ENCODE peak calls at places on chromosomes 13 and 19, in nine cellular contexts. M, J, U, E, Q, V, D, R and I are unnamed samples.

GRCh38 chr19:13693933-13694332 is 70.4 kb upstream of the MRI1 start:
- DNase-seq in M (no peak), J (no peak), U (peak; percentile 12), E (no peak), Q (no peak), V (no peak), D (no peak), R (no peak), I (no peak)

GRCh38 chr19:19305696-19306095 is 14.6 kb downstream of the SUGP1 start:
- DNase-seq in M (no peak), J (no peak), U (no peak), E (no peak), Q (no peak), V (no peak), D (no peak), R (no peak), I (no peak)

GRCh38 chr19:43439183-43440063 is 24.7 kb downstream of the TEX101 start:
- DNase-seq in M (peak; percentile 72), J (no peak), U (no peak), E (no peak), Q (peak; percentile 38), V (peak; percentile 18), D (no peak), R (no peak), I (no peak)

GRCh38 chr19:47296036-47296435 is 13.6 kb upstream of the C5AR1 start:
- DNase-seq in M (peak; percentile 88), J (no peak), U (peak; percentile 99), E (peak; percentile 52), Q (peak; percentile 79), V (peak; percentile 76), D (peak; percentile 17), R (peak; percentile 81), I (peak; percentile 78)

GRCh38 chr13:32246468-32246867 is 68.7 kb downstream of the ZAR1L start:
- DNase-seq in M (peak; percentile 43), J (no peak), U (peak; percentile 93), E (peak; percentile 16), Q (peak; percentile 66), V (peak; percentile 67), D (peak; percentile 13), R (peak; percentile 53), I (peak; percentile 48)

GRCh38 chr13:102152790-102153189 is 249.1 kb downstream of the FGF14 start:
- DNase-seq in M (no peak), J (no peak), U (no peak), E (no peak), Q (no peak), V (no peak), D (no peak), R (no peak), I (no peak)

GRCh38 chr13:92500192-92500591 is 726.4 kb upstream of the GPC6 start:
- DNase-seq in M (no peak), J (no peak), U (peak; percentile 13), E (no peak), Q (no peak), V (peak; percentile 1), D (no peak), R (no peak), I (no peak)

GRCh38 chr13:35979378-35979911 is 151.7 kb downstream of the DCLK1 start:
- DNase-seq in M (no peak), J (no peak), U (no peak), E (no peak), Q (no peak), V (no peak), D (no peak), R (no peak), I (no peak)

GRCh38 chr13:108787709-108788394 is 158.4 kb downstream of the MYO16 start:
- DNase-seq in M (no peak), J (no peak), U (no peak), E (no peak), Q (no peak), V (no peak), D (no peak), R (no peak), I (peak; percentile 70)

GRCh38 chr19:18418725-18419194 is 438 bp upstream of the SSBP4 start:
- DNase-seq in M (no peak), J (no peak), U (peak; percentile 43), E (no peak), Q (no peak), V (no peak), D (no peak), R (no peak), I (no peak)

GRCh38 chr13:112246731-112247470 is 129.3 kb upstream of the SPACA7 start:
- DNase-seq in M (no peak), J (no peak), U (no peak), E (no peak), Q (no peak), V (no peak), D (no peak), R (no peak), I (no peak)

GRCh38 chr19:49430678-49431329 is 5.6 kb downstream of the GFY start:
- DNase-seq in M (no peak), J (no peak), U (no peak), E (no peak), Q (no peak), V (no peak), D (no peak), R (peak; percentile 57), I (peak; percentile 68)
- TF ChIP-seq REST in M (no peak), J (no peak), U (no peak), E (no peak), Q (no peak), V (no peak), D (no peak), R (no peak), I (no peak)

GRCh38 chr13:114105351-114106225 is 26.8 kb downstream of the RASA3 start:
- DNase-seq in M (no peak), J (no peak), U (no peak), E (no peak), Q (no peak), V (no peak), D (no peak), R (no peak), I (peak; percentile 85)

GRCh38 chr13:114108141-114108761 is 24.2 kb downstream of the RASA3 start:
- DNase-seq in M (no peak), J (no peak), U (no peak), E (no peak), Q (no peak), V (no peak), D (no peak), R (no peak), I (no peak)

GRCh38 chr13:114106991-114107685 is 25.3 kb downstream of the RASA3 start:
- DNase-seq in M (no peak), J (no peak), U (no peak), E (no peak), Q (no peak), V (no peak), D (no peak), R (no peak), I (no peak)

GRCh38 chr13:114107686-114108081 is 24.7 kb downstream of the RASA3 start:
- DNase-seq in M (no peak), J (no peak), U (no peak), E (no peak), Q (no peak), V (no peak), D (no peak), R (no peak), I (peak; percentile 41)

GRCh38 chr13:114106526-114106925 is 25.9 kb downstream of the RASA3 start:
- DNase-seq in M (no peak), J (no peak), U (no peak), E (no peak), Q (no peak), V (no peak), D (no peak), R (no peak), I (no peak)
- TF ChIP-seq REST in M (no peak), J (no peak), U (no peak), E (no peak), Q (no peak), V (no peak), D (no peak), R (no peak), I (no peak)

GRCh38 chr13:109899748-109900147 is 113.4 kb upstream of the IRS2 start:
- DNase-seq in M (no peak), J (no peak), U (no peak), E (no peak), Q (no peak), V (no peak), D (no peak), R (no peak), I (no peak)

GRCh38 chr13:109900723-109901122 is 114.3 kb upstream of the IRS2 start:
- DNase-seq in M (no peak), J (no peak), U (no peak), E (no peak), Q (no peak), V (no peak), D (no peak), R (no peak), I (no peak)

GRCh38 chr13:109900320-109900719 is 113.9 kb upstream of the IRS2 start:
- DNase-seq in M (no peak), J (no peak), U (peak; percentile 30), E (no peak), Q (no peak), V (no peak), D (no peak), R (no peak), I (no peak)

GRCh38 chr13:109910131-109910530 is 123.7 kb upstream of the IRS2 start:
- DNase-seq in M (no peak), J (no peak), U (no peak), E (no peak), Q (no peak), V (no peak), D (no peak), R (no peak), I (no peak)

DNA sequence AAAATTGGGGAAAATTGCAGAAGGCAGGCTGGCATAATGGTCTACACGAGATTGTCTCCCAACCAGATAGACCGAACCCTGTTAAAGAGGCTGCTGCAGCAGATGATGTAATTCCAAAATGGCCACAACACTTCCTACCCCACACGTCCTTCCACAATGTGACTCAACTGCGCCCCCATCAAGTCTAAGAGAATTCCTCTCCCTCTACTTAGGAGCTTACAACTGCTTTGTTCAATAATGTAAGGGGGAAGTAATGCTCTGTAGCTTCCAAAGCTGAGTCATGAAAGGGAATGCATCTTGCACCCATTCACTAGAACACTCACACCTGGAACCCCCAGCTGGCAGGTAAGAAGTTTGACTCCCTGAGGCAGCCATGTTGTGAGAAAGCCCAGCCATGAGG is 117.8 kb upstream of the IRS2 start:
- DNase-seq in M (no peak), J (no peak), U (peak; percentile 67), E (peak; percentile 8), Q (peak; percentile 44), V (no peak), D (no peak), R (peak; percentile 20), I (no peak)
- TF ChIP-seq REST in M (no peak), J (no peak), U (no peak), E (no peak), Q (no peak), V (no peak), D (no peak), R (no peak), I (no peak)

DNA sequence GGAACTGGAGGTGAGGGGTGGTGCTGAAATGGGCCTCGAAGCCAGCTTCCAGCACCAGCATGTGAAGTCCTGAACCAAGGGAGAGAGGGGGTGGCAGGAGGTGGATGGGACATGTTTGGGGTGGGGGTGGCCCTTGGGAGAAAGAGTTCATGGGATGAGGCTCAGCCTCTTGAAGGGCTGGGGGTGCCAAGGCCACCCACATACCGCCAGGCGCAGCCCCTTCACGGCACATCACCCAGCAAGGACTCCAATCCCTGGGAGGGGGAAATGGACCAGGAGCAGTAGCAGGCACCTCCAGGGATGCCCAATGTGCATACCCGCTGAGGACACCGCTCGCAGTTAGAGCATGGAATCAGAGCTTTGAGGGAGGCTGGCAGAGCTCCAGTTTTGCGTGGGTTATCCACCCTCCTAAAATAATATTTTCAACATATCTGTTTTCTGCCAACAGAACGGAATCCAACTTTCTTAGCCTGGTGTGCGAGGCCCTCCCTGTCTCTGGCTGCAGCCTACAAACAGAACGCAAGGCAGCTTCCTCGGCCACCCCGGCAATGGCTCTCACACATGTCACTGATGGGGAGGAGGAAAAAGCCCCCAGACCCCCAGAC is 140.5 kb upstream of the VSTM2B start:
- DNase-seq in M (no peak), J (no peak), U (no peak), E (no peak), Q (no peak), V (no peak), D (no peak), R (no peak), I (no peak)
- TF ChIP-seq REST in M (no peak), J (no peak), U (no peak), E (no peak), Q (no peak), V (no peak), D (no peak), R (no peak), I (no peak)